ENCODE peak calls at places on chromosomes 2 and 18, in seven cellular contexts. K is gastrocnemius medialis, X is pancreas, C is testis, M is cardiac muscle cell, B is HepG2, W is PC-3. I is an unnamed sample. For H3K9me3 and H3K4me1, the result is how much of the 10 kb centered on the place peaks cover.

GRCh38 chr18:45554070-45554767 is 61.1 kb upstream of the SLC14A2 start:
- DNase-seq in K (no peak), X (no peak), C (no peak), M (no peak), B (no peak), W (no peak), I (no peak)

GRCh38 chr2:188527110-188527509 is 235.4 kb downstream of the GULP1 start:
- DNase-seq in K (no peak), X (no peak), C (no peak), M (peak), B (no peak), W (no peak), I (no peak)

GRCh38 chr2:112821142-112821541 is 15.4 kb downstream of the IL1B start:
- DNase-seq in K (no peak), X (no peak), C (no peak), M (no peak), B (no peak), W (no peak), I (no peak)

GRCh38 chr2:24613154-24613814 is 122.2 kb downstream of the NCOA1 start:
- DNase-seq in K (peak), X (no peak), C (no peak), M (peak), B (peak), W (peak), I (no peak)

GRCh38 chr2:27211241-27211942 is 449 bp upstream of the ATRAID start:
- DNase-seq in K (no peak), X (no peak), C (no peak), M (no peak), B (no peak), W (no peak), I (peak)

GRCh38 chr2:15757820-15758586 is 166.3 kb downstream of the DDX1 start:
- DNase-seq in K (no peak), X (no peak), C (no peak), M (no peak), B (no peak), W (no peak), I (no peak)

GRCh38 chr2:119283873-119284331 is 60.3 kb downstream of the STEAP3 start:
- DNase-seq in K (peak), X (peak), C (peak), M (no peak), B (no peak), W (peak), I (no peak)

GRCh38 chr2:224309216-224309615 is 92.7 kb downstream of the FAM124B start:
- DNase-seq in K (no peak), X (no peak), C (no peak), M (peak), B (no peak), W (no peak), I (no peak)

GRCh38 chr2:101617188-101617587 is 80.3 kb upstream of the MAP4K4 start:
- DNase-seq in K (no peak), X (no peak), C (no peak), M (no peak), B (peak), W (peak), I (no peak)

GRCh38 chr2:239164281-239164871 is 236.4 kb downstream of the HDAC4 start:
- DNase-seq in K (no peak), X (no peak), C (no peak), M (no peak), B (no peak), W (no peak), I (no peak)

GRCh38 chr2:163132850-163133249 is 294.3 kb upstream of the KCNH7 start:
- DNase-seq in K (no peak), X (no peak), C (no peak), M (peak), B (peak), W (peak), I (no peak)

GRCh38 chr2:24498121-24498520 is 7.1 kb downstream of the NCOA1 start:
- DNase-seq in K (no peak), X (no peak), C (no peak), M (no peak), B (no peak), W (no peak), I (no peak)

GRCh38 chr2:2867371-2867770 is 510.2 kb downstream of the EIPR1 start:
- DNase-seq in K (no peak), X (no peak), C (no peak), M (no peak), B (no peak), W (no peak), I (no peak)

GRCh38 chr18:34767601-34768027 is 57.5 kb downstream of the DTNA start:
- DNase-seq in K (no peak), X (no peak), C (no peak), M (no peak), B (no peak), W (peak), I (no peak)

GRCh38 chr2:15311201-15311882 is 249.8 kb downstream of the NBAS start:
- DNase-seq in K (no peak), X (no peak), C (no peak), M (no peak), B (no peak), W (no peak), I (no peak)

GRCh38 chr2:18171191-18172139 is 293.0 kb downstream of the KCNS3 start:
- DNase-seq in K (no peak), X (no peak), C (no peak), M (no peak), B (no peak), W (no peak), I (no peak)

GRCh38 chr2:201383156-201383555 is 26.0 kb upstream of the FLACC1 start:
- DNase-seq in K (no peak), X (no peak), C (no peak), M (no peak), B (no peak), W (peak), I (no peak)

GRCh38 chr2:94869131-94869530 is 2.1 kb upstream of the TEKT4 start:
- DNase-seq in K (no peak), X (no peak), C (no peak), M (no peak), B (no peak), W (no peak), I (no peak)

GRCh38 chr2:148876190-148876588 is 1.2 kb downstream of the KIF5C start:
- DNase-seq in K (no peak), X (no peak), C (no peak), M (peak), B (no peak), W (no peak), I (peak)

GRCh38 chr2:206158563-206159345 is 490 bp downstream of the NDUFS1 start:
- DNase-seq in K (no peak), X (no peak), C (no peak), M (peak), B (peak), W (peak), I (no peak)

GRCh38 chr2:240628507-240629418 is 3.5 kb downstream of the GPR35 start:
- DNase-seq in K (no peak), X (no peak), C (no peak), M (no peak), B (no peak), W (no peak), I (peak)

GRCh38 chr2:79776461-79777146 is 263.8 kb downstream of the CTNNA2 start:
- DNase-seq in K (no peak), X (no peak), C (no peak), M (no peak), B (no peak), W (no peak), I (no peak)

GRCh38 chr2:110828330-110828729 is 96.0 kb downstream of the ACOXL start:
- DNase-seq in K (no peak), X (no peak), C (no peak), M (no peak), B (no peak), W (no peak), I (no peak)
- H3K9me3 ChIP-seq in K (under half), X (under half), C (under half), M (under half), B (under half), W (under half), I (under half)

GRCh38 chr2:153971250-153971649 is 99.5 kb downstream of the GALNT13 start:
- DNase-seq in K (no peak), X (no peak), C (no peak), M (no peak), B (no peak), W (peak), I (no peak)

GRCh38 chr2:153967248-153967973 is 95.7 kb downstream of the GALNT13 start:
- DNase-seq in K (no peak), X (no peak), C (no peak), M (no peak), B (no peak), W (no peak), I (no peak)

GRCh38 chr2:153972412-153972811 is 100.7 kb downstream of the GALNT13 start:
- DNase-seq in K (no peak), X (no peak), C (no peak), M (no peak), B (no peak), W (no peak), I (no peak)

DNA sequence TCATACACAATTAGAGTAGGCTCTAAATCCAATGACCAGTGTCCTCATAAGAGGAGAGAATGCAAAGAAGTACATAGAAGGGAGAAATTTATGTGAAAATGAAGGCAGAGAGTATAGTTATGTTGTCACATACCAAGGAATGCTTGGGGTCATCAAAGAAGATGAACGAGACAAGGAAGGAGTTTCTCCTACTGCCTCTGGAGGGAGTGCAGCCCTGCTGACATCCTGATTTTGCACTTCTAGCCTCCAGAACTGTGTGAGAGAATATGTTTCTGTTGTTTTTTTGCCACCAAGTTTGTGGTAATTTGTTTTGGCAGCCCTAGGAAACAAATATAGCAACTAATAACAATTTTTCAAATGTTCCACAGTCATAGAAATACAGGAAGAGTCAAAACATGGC is 100.2 kb downstream of the GALNT13 start:
- DNase-seq in K (no peak), X (no peak), C (no peak), M (no peak), B (no peak), W (no peak), I (no peak)
- TF ChIP-seq CTCF in K (no peak), X (no peak), C (no peak), M (no peak), B (no peak), W (peak), I (peak)

DNA sequence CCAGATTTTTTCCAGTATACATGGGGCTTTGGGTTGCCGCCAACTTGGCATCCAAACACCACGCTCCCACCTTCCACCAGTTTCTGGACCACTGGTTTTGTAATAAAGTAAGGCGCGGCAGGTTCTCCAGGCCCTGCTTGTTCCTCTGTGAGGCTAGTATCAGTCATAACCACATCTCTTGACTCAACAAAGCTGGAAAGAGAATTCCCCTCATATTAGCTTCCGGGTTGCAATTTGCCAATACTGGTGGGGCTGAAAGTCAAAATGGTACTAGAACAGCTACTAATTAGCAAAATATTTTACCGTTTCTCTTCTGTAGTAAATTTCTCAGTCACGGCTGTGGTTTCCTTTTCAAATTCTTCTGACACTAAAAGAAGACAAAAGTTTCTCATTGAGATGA is 25.0 kb downstream of the TTN start:
- DNase-seq in K (no peak), X (no peak), C (no peak), M (no peak), B (no peak), W (peak), I (no peak)
- H3K4me1 ChIP-seq in K (half or more), X (under half), C (under half), M (under half), B (under half), W (under half), I (under half)

GRCh38 chr18:78601923-78602322 is 377.7 kb upstream of the SALL3 start:
- DNase-seq in K (no peak), X (no peak), C (no peak), M (no peak), B (no peak), W (no peak), I (no peak)

GRCh38 chr18:78603102-78603501 is 376.5 kb upstream of the SALL3 start:
- DNase-seq in K (no peak), X (no peak), C (no peak), M (no peak), B (no peak), W (no peak), I (no peak)

GRCh38 chr18:78601349-78601748 is 378.3 kb upstream of the SALL3 start:
- DNase-seq in K (no peak), X (no peak), C (no peak), M (no peak), B (no peak), W (no peak), I (no peak)

GRCh38 chr18:78603584-78603983 is 376.0 kb upstream of the SALL3 start:
- DNase-seq in K (no peak), X (no peak), C (no peak), M (no peak), B (no peak), W (no peak), I (no peak)

GRCh38 chr18:78602430-78602829 is 377.2 kb upstream of the SALL3 start:
- DNase-seq in K (no peak), X (no peak), C (no peak), M (no peak), B (no peak), W (no peak), I (no peak)
- H3K9me3 ChIP-seq in K (under half), X (under half), C (under half), M (under half), B (under half), W (under half), I (under half)

GRCh38 chr2:42954227-42954962 is 162.0 kb upstream of the HAAO start:
- DNase-seq in K (no peak), X (no peak), C (no peak), M (no peak), B (peak), W (no peak), I (no peak)
- TF ChIP-seq CTCF in K (no peak), X (no peak), C (no peak), M (peak), B (peak), W (no peak), I (no peak)

DNA sequence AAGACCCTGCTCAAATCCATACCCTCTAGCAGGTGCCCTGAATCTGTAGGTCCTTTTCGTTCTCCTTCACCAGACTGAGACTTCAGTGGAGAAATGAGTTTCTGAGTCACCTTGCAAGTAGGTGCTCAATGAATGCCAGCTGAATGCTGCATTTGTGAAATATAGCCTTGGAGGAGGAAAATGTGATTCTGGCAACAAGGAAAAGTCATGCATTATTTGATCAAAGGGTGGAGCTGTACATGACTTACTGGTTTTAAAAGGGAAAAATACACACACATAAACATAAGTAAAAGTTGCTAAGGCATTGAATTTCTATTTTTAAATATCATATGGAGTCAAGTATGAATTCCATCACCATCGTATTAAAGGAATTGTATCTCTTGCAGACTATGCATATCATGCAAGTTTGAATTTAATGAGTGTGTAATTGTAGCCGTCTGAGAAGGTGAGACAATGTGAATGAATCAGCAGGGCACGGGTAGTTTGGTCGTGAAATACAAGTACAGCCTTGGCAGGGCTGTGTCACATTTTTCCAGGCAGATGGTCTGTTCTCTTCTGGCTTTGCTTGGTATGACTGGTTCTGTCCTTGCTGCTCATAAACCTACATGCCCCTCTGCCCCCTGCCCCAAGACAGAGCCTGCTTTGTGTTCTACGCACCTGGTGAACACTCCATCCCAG is 160.8 kb downstream of the COL6A3 start:
- DNase-seq in K (no peak), X (no peak), C (no peak), M (no peak), B (no peak), W (peak), I (no peak)
- H3K4me1 ChIP-seq in K (under half), X (under half), C (under half), M (under half), B (under half), W (half or more), I (under half)

GRCh38 chr18:79736846-79737245 is 57.2 kb downstream of the CTDP1 start:
- DNase-seq in K (no peak), X (no peak), C (no peak), M (no peak), B (no peak), W (no peak), I (no peak)
- H3K9me3 ChIP-seq in K (under half), X (under half), C (under half), M (under half), B (under half), W (under half), I (under half)

GRCh38 chr2:179818546-179818945 is 42.9 kb downstream of the ZNF385B start:
- DNase-seq in K (no peak), X (no peak), C (no peak), M (no peak), B (no peak), W (peak), I (no peak)
- TF ChIP-seq CTCF in K (no peak), X (no peak), C (no peak), M (no peak), B (no peak), W (no peak), I (no peak)

GRCh38 chr2:60533114-60534033 is 20.1 kb downstream of the BCL11A start:
- DNase-seq in K (no peak), X (no peak), C (no peak), M (no peak), B (peak), W (peak), I (no peak)

GRCh38 chr2:60536716-60537115 is 16.7 kb downstream of the BCL11A start:
- DNase-seq in K (no peak), X (no peak), C (no peak), M (no peak), B (no peak), W (no peak), I (no peak)

GRCh38 chr2:60538136-60538535 is 15.3 kb downstream of the BCL11A start:
- DNase-seq in K (no peak), X (peak), C (no peak), M (no peak), B (no peak), W (no peak), I (no peak)

GRCh38 chr2:60534034-60534393 is 19.4 kb downstream of the BCL11A start:
- DNase-seq in K (no peak), X (no peak), C (no peak), M (no peak), B (no peak), W (no peak), I (no peak)

GRCh38 chr2:60535392-60536312 is 17.8 kb downstream of the BCL11A start:
- DNase-seq in K (no peak), X (no peak), C (no peak), M (no peak), B (no peak), W (no peak), I (no peak)
- H3K4me1 ChIP-seq in K (under half), X (half or more), C (under half), M (half or more), B (under half), W (under half), I (under half)

I was measured in Caco-2.